ENCODE peak calls at places on chromosomes 1 and 21, in eight cellular contexts. M, Z, U, N, S, H, T and Y are unnamed samples.

GRCh38 chr1:31834501-31834900 is 18.7 kb upstream of the SPOCD1 start:
- DNase-seq in M (no peak), Z (no peak), U (no peak), N (no peak), S (no peak), H (no peak), T (no peak), Y (no peak)

GRCh38 chr1:51559064-51559500 is 40.0 kb upstream of the EPS15 start:
- DNase-seq in M (no peak), Z (no peak), U (no peak), N (no peak), S (no peak), H (no peak), T (no peak), Y (no peak)

GRCh38 chr1:53986458-53986857 is 31.5 kb downstream of the LDLRAD1 start:
- DNase-seq in M (no peak), Z (no peak), U (no peak), N (no peak), S (no peak), H (no peak), T (no peak), Y (no peak)

GRCh38 chr1:214026985-214027384 is 39.2 kb downstream of the PROX1 start:
- DNase-seq in M (no peak), Z (no peak), U (no peak), N (no peak), S (no peak), H (no peak), T (no peak), Y (no peak)

GRCh38 chr1:164759144-164759920 is 200.3 kb downstream of the PBX1 start:
- DNase-seq in M (no peak), Z (no peak), U (no peak), N (no peak), S (no peak), H (no peak), T (no peak), Y (no peak)

GRCh38 chr1:51303751-51304196 is 26.6 kb downstream of the TTC39A start:
- DNase-seq in M (peak), Z (peak), U (no peak), N (no peak), S (no peak), H (no peak), T (peak), Y (no peak)

GRCh38 chr1:159970932-159971342 is 16.9 kb upstream of the SLAMF9 start:
- DNase-seq in M (no peak), Z (no peak), U (no peak), N (no peak), S (no peak), H (no peak), T (no peak), Y (no peak)

GRCh38 chr1:33583567-33583966 is 111.1 kb downstream of the ZSCAN20 start:
- DNase-seq in M (no peak), Z (no peak), U (no peak), N (no peak), S (no peak), H (no peak), T (no peak), Y (peak)

GRCh38 chr1:70017770-70018169 is 187.6 kb downstream of the LRRC40 start:
- DNase-seq in M (no peak), Z (no peak), U (no peak), N (no peak), S (no peak), H (no peak), T (no peak), Y (no peak)

GRCh38 chr1:206782448-206782847 is 10.2 kb upstream of the IL10 start:
- DNase-seq in M (no peak), Z (no peak), U (peak), N (no peak), S (no peak), H (no peak), T (peak), Y (no peak)

GRCh38 chr1:162062542-162063015 is 6.9 kb upstream of the NOS1AP start:
- DNase-seq in M (no peak), Z (no peak), U (no peak), N (no peak), S (peak), H (peak), T (no peak), Y (peak)

GRCh38 chr1:113041569-113042335 is 31.2 kb upstream of the LRIG2 start:
- DNase-seq in M (no peak), Z (peak), U (no peak), N (no peak), S (no peak), H (no peak), T (no peak), Y (no peak)

GRCh38 chr1:84116558-84116957 is 27.5 kb upstream of the PRKACB start:
- DNase-seq in M (no peak), Z (no peak), U (no peak), N (no peak), S (no peak), H (no peak), T (no peak), Y (no peak)

GRCh38 chr21:45129231-45129923 is 55.0 kb downstream of the ADARB1 start:
- DNase-seq in M (no peak), Z (peak), U (no peak), N (no peak), S (no peak), H (no peak), T (no peak), Y (peak)

GRCh38 chr1:18936471-18936813 is 20.0 kb downstream of the IFFO2 start:
- DNase-seq in M (no peak), Z (no peak), U (no peak), N (no peak), S (no peak), H (no peak), T (no peak), Y (no peak)